ENCODE peak calls at places on chromosomes 11 and 22, in four cellular contexts. E is stimulated activated CD4-positive, alpha-beta T cell treated with anti-CD3 and anti-CD28 coated beads, Interleukin-2, amount 100 ng/mL, for 24 hours; F is NCI-H2081; I is aorta. V is an unnamed sample.

GRCh38 chr11:47991266-47991830 is 11.0 kb downstream of the PTPRJ start:
- DNase-seq in E (no peak), F (peak), I (peak), V (peak)

GRCh38 chr11:541433-541885 is 4.1 kb downstream of the LRRC56 start:
- DNase-seq in E (no peak), F (no peak), I (no peak), V (no peak)

GRCh38 chr11:91527380-91528030 is 697.1 kb upstream of the FAT3 start:
- DNase-seq in E (no peak), F (no peak), I (peak), V (no peak)

GRCh38 chr11:66494935-66495334 is 14.7 kb downstream of the DPP3 start:
- DNase-seq in E (no peak), F (no peak), I (no peak), V (no peak)

GRCh38 chr11:117623831-117624271 is 173.2 kb downstream of the DSCAML1 start:
- DNase-seq in E (no peak), F (no peak), I (no peak), V (no peak)

GRCh38 chr11:126164781-126165180 is 46.7 kb downstream of the RPUSD4 start:
- DNase-seq in E (no peak), F (no peak), I (peak), V (no peak)

GRCh38 chr11:106278391-106278790 is 200.9 kb downstream of the AASDHPPT start:
- DNase-seq in E (no peak), F (no peak), I (no peak), V (no peak)

GRCh38 chr11:43948341-43949185 is 6.1 kb downstream of the C11orf96 start:
- DNase-seq in E (no peak), F (no peak), I (peak), V (no peak)

GRCh38 chr11:44748606-44749005 is 21.8 kb downstream of the TSPAN18 start:
- DNase-seq in E (no peak), F (no peak), I (no peak), V (no peak)

GRCh38 chr22:31133911-31134310 is 6.4 kb downstream of the PLA2G3 start:
- DNase-seq in E (no peak), F (no peak), I (peak), V (no peak)

GRCh38 chr11:132408877-132409276 is 1038.5 kb downstream of the NTM start:
- DNase-seq in E (no peak), F (no peak), I (no peak), V (no peak)

GRCh38 chr11:95108159-95108611 is 18.5 kb downstream of the ENDOD1 start:
- DNase-seq in E (no peak), F (no peak), I (peak), V (no peak)

GRCh38 chr22:23789638-23790037 is 2.9 kb downstream of the SMARCB1 start:
- DNase-seq in E (no peak), F (peak), I (no peak), V (no peak)

GRCh38 chr11:95485115-95485900 is 254.3 kb upstream of the SESN3 start:
- DNase-seq in E (no peak), F (no peak), I (no peak), V (no peak)

GRCh38 chr11:8731647-8732188 is 49.1 kb downstream of the RPL27A start:
- DNase-seq in E (no peak), F (no peak), I (peak), V (no peak)

GRCh38 chr11:116598036-116598435 is 174.8 kb downstream of the BUD13 start:
- DNase-seq in E (no peak), F (no peak), I (peak), V (no peak)

GRCh38 chr11:109939176-109939810 is 153.9 kb upstream of the ZC3H12C start:
- DNase-seq in E (no peak), F (peak), I (no peak), V (no peak)

GRCh38 chr11:111378773-111379499 is at the start of gene POU2AF1:
- DNase-seq in E (peak), F (no peak), I (no peak), V (peak)

GRCh38 chr11:64743591-64744543 is at the start of gene RASGRP2:
- DNase-seq in E (peak), F (no peak), I (peak), V (peak)

GRCh38 chr22:46023558-46023981 is 46.6 kb upstream of the WNT7B start:
- DNase-seq in E (no peak), F (no peak), I (peak), V (no peak)

GRCh38 chr22:23530106-23530505 is 50.0 kb downstream of the IGLL1 start:
- DNase-seq in E (no peak), F (no peak), I (peak), V (no peak)

GRCh38 chr22:48607901-48608650 is 1219.6 kb downstream of the BRD1 start:
- DNase-seq in E (no peak), F (no peak), I (no peak), V (no peak)

GRCh38 chr11:115673720-115674119 is 169.5 kb upstream of the CADM1 start:
- DNase-seq in E (no peak), F (no peak), I (no peak), V (no peak)

GRCh38 chr22:42725606-42726355 is 5.1 kb upstream of the A4GALT start:
- DNase-seq in E (no peak), F (no peak), I (no peak), V (no peak)

GRCh38 chr11:71447791-71448256 is 369 bp downstream of the DHCR7 start:
- DNase-seq in E (peak), F (peak), I (no peak), V (peak)

GRCh38 chr11:10993186-10993585 is 135.3 kb upstream of the ZBED5 start:
- DNase-seq in E (no peak), F (no peak), I (no peak), V (no peak)

GRCh38 chr11:2474059-2474901 is 29.5 kb downstream of the KCNQ1 start:
- DNase-seq in E (no peak), F (no peak), I (no peak), V (no peak)

GRCh38 chr22:42299586-42300285 is 29.3 kb upstream of the TCF20 start:
- DNase-seq in E (peak), F (no peak), I (no peak), V (peak)

GRCh38 chr11:66172146-66172545 is 96.3 kb upstream of the RAB1B start:
- DNase-seq in E (peak), F (no peak), I (no peak), V (peak)

GRCh38 chr11:62546244-62546936 is at the start of gene AHNAK:
- DNase-seq in E (peak), F (peak), I (peak), V (peak)

GRCh38 chr11:35144103-35144741 is 5.3 kb downstream of the CD44 start:
- DNase-seq in E (peak), F (no peak), I (peak), V (peak)

GRCh38 chr22:49600452-49600847 is 227.2 kb downstream of the BRD1 start:
- DNase-seq in E (no peak), F (no peak), I (peak), V (no peak)

GRCh38 chr11:67698247-67698646 is 23.8 kb upstream of the ALDH3B2 start:
- DNase-seq in E (no peak), F (no peak), I (no peak), V (peak)

GRCh38 chr11:88297320-88298263 is 39.9 kb downstream of the CTSC start:
- DNase-seq in E (no peak), F (peak), I (no peak), V (no peak)

GRCh38 chr22:19769393-19769715 is 8.8 kb downstream of the TBX1 start:
- DNase-seq in E (no peak), F (no peak), I (no peak), V (no peak)

V was measured in activated CD4-positive, alpha-beta memory T cell treated with anti-CD3 and anti-CD28 coated beads for 36 hours.